ENCODE peak calls at places on chromosomes 12 and 14, in ten cellular contexts. J, A, B, H, M, W, Z, X, G and R are unnamed samples.
A peak's percentile ranks its signal among the peaks of the same experiment; 100 is the strongest.

GRCh38 chr14:96268426-96269358 is 12.7 kb downstream of the BDKRB1 start:
- DNase-seq in Z (peak; percentile 86), M (no peak), H (peak; percentile 96), G (no peak), A (no peak), J (peak; percentile 82), X (peak; percentile 45), W (peak; percentile 88), B (no peak), R (peak; percentile 52)

GRCh38 chr14:31253746-31254471 is 46.3 kb upstream of the HECTD1 start:
- DNase-seq in J (no peak), X (no peak), G (no peak), H (no peak), B (no peak), W (no peak), Z (no peak), M (no peak), A (no peak), R (no peak)

GRCh38 chr14:73477618-73478266 is 13.0 kb upstream of the RIOX1 start:
- DNase-seq in X (no peak), W (no peak), A (no peak), B (no peak), Z (no peak), H (peak; percentile 74), M (no peak), J (no peak), G (no peak), R (no peak)

GRCh38 chr12:108578813-108579212 is 16.4 kb downstream of the ISCU start:
- DNase-seq in A (no peak), M (no peak), B (no peak), J (no peak), H (no peak), W (no peak), Z (no peak), G (no peak), X (no peak), R (no peak)

GRCh38 chr14:92880851-92881250 is 42.1 kb upstream of the CHGA start:
- DNase-seq in G (no peak), H (peak; percentile 2), X (no peak), M (no peak), W (no peak), A (no peak), B (peak; percentile 69), J (no peak), Z (no peak), R (no peak)

GRCh38 chr12:14852880-14853279 is 9.6 kb upstream of the ART4 start:
- DNase-seq in H (no peak), G (no peak), Z (no peak), B (no peak), M (no peak), J (no peak), A (no peak), X (no peak), W (no peak), R (no peak)

GRCh38 chr14:102217399-102217798 is 77.7 kb downstream of the WDR20 start:
- DNase-seq in X (no peak), H (no peak), G (no peak), J (no peak), M (no peak), Z (no peak), B (no peak), A (no peak), W (no peak), R (no peak)

GRCh38 chr12:64173456-64173855 is 48.6 kb downstream of the KICS2 start:
- DNase-seq in B (no peak), J (no peak), X (no peak), A (no peak), W (no peak), Z (no peak), H (no peak), G (no peak), M (no peak), R (no peak)

GRCh38 chr14:99378782-99379214 is 101.9 kb downstream of the SETD3 start:
- DNase-seq in A (no peak), J (no peak), G (no peak), B (no peak), W (no peak), X (no peak), M (no peak), Z (no peak), H (peak; percentile 49), R (no peak)

GRCh38 chr12:39124768-39125167 is 219.4 kb upstream of the CPNE8 start:
- DNase-seq in W (no peak), J (no peak), H (no peak), Z (no peak), X (no peak), A (no peak), G (no peak), M (no peak), B (peak; percentile 9), R (no peak)

GRCh38 chr14:50038398-50039119 is 77.8 kb downstream of the VCPKMT start:
- DNase-seq in H (peak; percentile 95), G (no peak), Z (peak; percentile 80), J (peak; percentile 92), X (peak; percentile 40), M (no peak), W (peak; percentile 74), A (no peak), B (no peak), R (no peak)

DNA sequence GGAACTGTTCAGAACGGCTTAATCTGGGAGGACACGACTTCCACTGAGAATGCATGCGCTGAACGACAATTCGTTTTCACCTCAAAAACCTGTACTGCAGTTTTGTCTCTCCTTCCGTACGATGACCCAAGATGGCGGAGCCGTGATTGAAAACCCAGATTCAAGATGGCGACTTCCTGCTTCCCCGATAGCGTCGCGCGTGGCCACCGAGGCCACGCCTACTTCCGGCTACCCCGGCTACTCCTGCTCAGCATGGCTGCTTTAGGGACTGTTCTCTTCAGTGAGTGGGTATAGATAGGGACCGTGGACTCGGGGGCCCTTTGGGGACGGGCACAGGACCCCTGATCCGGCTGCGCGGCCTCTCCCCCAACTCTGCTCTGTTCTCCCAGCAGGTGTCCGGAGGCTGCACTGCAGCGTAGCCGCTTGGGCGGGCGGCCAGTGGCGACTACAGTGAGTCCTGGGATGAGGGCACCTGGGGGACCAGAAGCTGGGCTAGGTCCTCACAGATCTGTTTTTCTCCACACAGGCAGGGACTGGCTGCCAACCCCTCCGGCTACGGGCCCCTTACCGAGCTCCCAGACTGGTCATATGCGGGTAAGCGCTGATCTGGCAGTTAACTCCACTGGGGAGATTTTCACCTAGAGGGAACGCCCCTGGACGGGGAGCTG is at the start of gene MRPL52:
- DNase-seq in X (peak; percentile 90), Z (no peak), B (peak; percentile 87), J (peak; percentile 46), G (peak; percentile 69), A (peak; percentile 73), W (peak; percentile 67), H (peak; percentile 69), M (peak; percentile 53), R (peak; percentile 80)
- TF ChIP-seq CTCF in X (no peak), Z (no peak), B (no peak), J (no peak), G (no peak), A (no peak), W (peak; percentile 8), H (no peak), M (no peak), R (no peak)

DNA sequence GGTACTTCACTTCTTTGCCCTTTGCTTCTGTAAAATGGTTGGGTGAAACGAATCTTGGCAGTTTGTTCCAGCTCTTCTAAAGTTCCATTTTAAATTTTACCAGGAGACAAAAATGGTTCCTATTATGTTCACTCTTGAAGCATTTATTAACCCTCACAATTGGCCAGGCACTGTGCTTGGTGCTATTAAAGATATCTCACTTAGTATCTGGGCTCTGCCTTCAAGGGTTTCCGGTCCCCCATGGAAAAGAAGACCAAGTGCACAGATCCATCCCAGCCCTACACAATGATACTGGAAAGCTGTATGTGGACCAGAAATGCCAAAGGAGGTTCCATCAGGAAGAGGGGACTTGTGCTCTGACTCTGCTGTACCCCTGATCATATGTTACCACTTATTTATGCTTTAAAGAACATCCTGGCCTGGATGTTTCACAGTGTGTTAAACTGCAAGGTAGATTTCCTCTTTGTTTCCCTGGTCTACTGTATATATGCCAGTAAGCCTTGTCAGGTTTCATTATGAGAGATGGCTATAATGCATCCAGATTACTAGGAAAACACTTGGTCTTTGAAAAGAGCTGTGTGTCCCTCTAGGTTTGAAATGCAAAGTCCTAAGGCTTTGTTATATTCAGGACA is 154.8 kb downstream of the PRKCH start:
- DNase-seq in M (no peak), W (no peak), B (no peak), Z (no peak), A (no peak), X (no peak), G (no peak), H (no peak), J (no peak), R (no peak)
- TF ChIP-seq CTCF in M (no peak), W (no peak), B (no peak), Z (no peak), A (no peak), X (no peak), G (no peak), H (no peak), J (no peak), R (no peak)

DNA sequence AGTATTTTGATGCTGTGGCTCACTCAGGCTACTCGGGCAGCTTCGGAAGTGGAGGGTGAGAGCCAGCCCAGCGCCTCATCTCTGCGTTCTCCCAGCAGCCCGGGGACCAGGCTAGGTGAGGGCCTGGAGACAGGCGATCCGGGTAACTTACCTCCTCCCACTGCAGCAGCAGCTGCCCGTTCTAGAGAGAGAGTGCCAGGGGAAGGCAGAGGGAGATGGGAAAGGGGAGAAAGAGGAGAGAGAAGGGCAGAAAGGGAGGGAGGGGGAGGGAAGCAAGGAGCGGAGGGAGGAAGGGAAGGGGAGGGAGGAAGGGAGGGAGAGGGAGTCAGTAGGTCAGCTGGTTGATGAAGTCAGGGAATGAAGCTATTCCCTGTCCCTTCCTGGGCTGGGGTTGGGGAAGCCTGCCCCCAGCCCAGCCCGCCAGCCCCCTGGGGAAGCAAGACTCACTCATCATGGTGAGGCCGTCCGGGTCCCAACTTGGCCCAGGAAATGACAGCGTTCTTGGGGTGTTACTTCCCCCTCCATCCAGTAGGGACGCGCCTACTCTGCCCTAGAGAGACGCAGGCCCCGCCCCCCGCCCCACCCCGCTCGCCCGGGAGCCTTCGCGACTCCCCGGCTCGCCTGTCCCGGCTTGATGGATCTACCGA is at the start of gene IFI27L2:
- DNase-seq in W (peak; percentile 24), M (peak; percentile 48), A (peak; percentile 44), H (peak; percentile 74), G (no peak), Z (no peak), X (peak; percentile 74), J (no peak), B (peak; percentile 94), R (no peak)
- TF ChIP-seq CTCF in W (peak; percentile 40), M (peak; percentile 52), A (peak; percentile 48), H (no peak), G (peak; percentile 20), Z (peak; percentile 19), X (peak; percentile 30), J (peak; percentile 48), B (peak; percentile 46), R (peak; percentile 64)

DNA sequence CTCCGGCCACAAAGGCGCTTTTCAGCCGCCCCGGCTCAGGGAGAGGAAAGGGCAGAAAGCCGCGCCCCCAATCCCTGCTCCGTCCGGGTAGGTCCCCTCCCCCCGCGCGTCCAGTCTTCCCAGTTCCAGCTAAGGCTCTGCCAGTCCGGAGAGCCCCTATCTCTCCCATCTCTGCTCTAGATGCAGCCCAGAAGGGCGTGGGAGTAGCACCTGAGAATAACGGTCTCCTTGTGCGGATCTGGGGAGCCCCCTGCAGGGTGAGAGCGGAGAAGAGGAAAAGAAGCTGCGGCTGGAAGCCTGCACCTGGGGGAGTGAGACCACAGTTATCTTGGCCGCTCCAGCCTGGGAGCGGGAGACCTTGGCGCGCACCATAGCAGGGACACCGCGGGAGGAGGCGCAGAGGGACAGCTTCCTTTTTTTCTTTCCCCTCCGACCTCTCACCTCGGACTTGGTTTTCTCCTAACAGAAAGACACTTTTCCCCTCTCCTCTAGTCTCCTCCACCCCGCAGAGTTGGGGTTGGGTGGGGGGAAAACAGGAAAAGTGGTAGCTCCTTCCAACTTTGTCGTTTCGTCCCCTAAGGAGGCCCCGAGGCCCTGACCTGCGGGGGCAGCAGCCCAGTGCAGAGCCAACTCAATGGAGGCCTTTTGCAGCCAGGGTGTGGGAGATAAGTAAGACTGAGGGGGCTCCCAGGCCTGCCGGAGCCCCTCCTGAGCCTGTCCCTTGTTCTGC is 2.4 kb downstream of the DHH start:
- DNase-seq in M (peak; percentile 35), B (peak; percentile 90), H (no peak), Z (no peak), W (no peak), J (no peak), A (peak; percentile 73), G (no peak), X (no peak), R (no peak)
- TF ChIP-seq CTCF in M (peak; percentile 55), B (peak; percentile 51), H (peak; percentile 27), Z (peak; percentile 46), W (peak; percentile 65), J (peak; percentile 60), A (peak; percentile 44), G (no peak), X (no peak), R (peak; percentile 57)